ENCODE peak calls at places on chromosome 12, in seven cellular contexts. Q, G, E, V, T, M and P are unnamed samples.

GRCh38 chr12:77384941-77385340 is 319.6 kb upstream of the E2F7 start:
- DNase-seq in E (no peak), V (no peak), Q (no peak), T (no peak), G (no peak), M (no peak), P (no peak)

GRCh38 chr12:42588981-42589464 is 523 bp downstream of the PRICKLE1 start:
- DNase-seq in E (no peak), V (no peak), M (peak; percentile 74), Q (no peak), G (peak; percentile 12), T (no peak), P (peak; percentile 34)

GRCh38 chr12:124175731-124176130 is 119.2 kb upstream of the RFLNA start:
- DNase-seq in V (no peak), Q (no peak), T (no peak), E (no peak), G (no peak), M (no peak), P (no peak)

GRCh38 chr12:120639771-120640721 is at the start of gene CABP1:
- DNase-seq in T (peak; percentile 7), Q (no peak), V (no peak), G (peak; percentile 67), E (peak; percentile 36), M (peak; percentile 85), P (peak; percentile 34)

GRCh38 chr12:14741153-14741552 is 44.8 kb upstream of the GUCY2C start:
- DNase-seq in Q (no peak), T (peak; percentile 30), G (no peak), E (no peak), M (no peak), V (peak; percentile 12), P (no peak)

GRCh38 chr12:47892819-47893218 is 12.0 kb downstream of the VDR start:
- DNase-seq in V (no peak), Q (no peak), G (no peak), T (no peak), M (no peak), E (no peak), P (no peak)

GRCh38 chr12:128467882-128468281 is 200.9 kb downstream of the TMEM132C start:
- DNase-seq in T (no peak), E (no peak), Q (no peak), V (no peak), G (no peak), M (no peak), P (no peak)

GRCh38 chr12:263574-263973 is 938 bp upstream of the SLC6A13 start:
- DNase-seq in E (no peak), T (no peak), Q (no peak), M (no peak), V (no peak), G (no peak), P (no peak)

GRCh38 chr12:79690156-79690605 is 583 bp downstream of the PAWR start:
- DNase-seq in E (no peak), G (no peak), T (peak; percentile 14), Q (no peak), V (no peak), M (peak; percentile 49), P (peak; percentile 48)

GRCh38 chr12:12506541-12506940 is 56.1 kb downstream of the DUSP16 start:
- DNase-seq in V (no peak), E (no peak), T (no peak), G (no peak), M (no peak), Q (no peak), P (no peak)

GRCh38 chr12:80356092-80356491 is 87.9 kb upstream of the PTPRQ start:
- DNase-seq in G (no peak), T (no peak), M (no peak), Q (no peak), E (no peak), V (no peak), P (no peak)

GRCh38 chr12:46487567-46488131 is 115.1 kb upstream of the SLC38A2 start:
- DNase-seq in V (no peak), Q (no peak), E (no peak), G (no peak), M (no peak), T (no peak), P (no peak)

GRCh38 chr12:81245458-81245857 is 167.6 kb downstream of the ACSS3 start:
- DNase-seq in T (no peak), G (no peak), M (no peak), Q (no peak), E (no peak), V (no peak), P (no peak)

GRCh38 chr12:14960548-14961465 is 594 bp downstream of the ARHGDIB start:
- DNase-seq in E (no peak), G (peak; percentile 37), Q (no peak), T (no peak), M (no peak), V (no peak), P (peak; percentile 30)

GRCh38 chr12:121288158-121288848 is 8.2 kb downstream of the CAMKK2 start:
- DNase-seq in M (no peak), Q (no peak), V (no peak), G (no peak), T (no peak), E (no peak), P (no peak)

GRCh38 chr12:92912672-92913071 is 16.4 kb downstream of the EEA1 start:
- DNase-seq in Q (no peak), M (no peak), T (no peak), E (no peak), G (no peak), V (no peak), P (no peak)

GRCh38 chr12:43329381-43329780 is 222.6 kb downstream of the ADAMTS20 start:
- DNase-seq in V (no peak), M (no peak), G (no peak), Q (no peak), E (no peak), T (no peak), P (no peak)

DNA sequence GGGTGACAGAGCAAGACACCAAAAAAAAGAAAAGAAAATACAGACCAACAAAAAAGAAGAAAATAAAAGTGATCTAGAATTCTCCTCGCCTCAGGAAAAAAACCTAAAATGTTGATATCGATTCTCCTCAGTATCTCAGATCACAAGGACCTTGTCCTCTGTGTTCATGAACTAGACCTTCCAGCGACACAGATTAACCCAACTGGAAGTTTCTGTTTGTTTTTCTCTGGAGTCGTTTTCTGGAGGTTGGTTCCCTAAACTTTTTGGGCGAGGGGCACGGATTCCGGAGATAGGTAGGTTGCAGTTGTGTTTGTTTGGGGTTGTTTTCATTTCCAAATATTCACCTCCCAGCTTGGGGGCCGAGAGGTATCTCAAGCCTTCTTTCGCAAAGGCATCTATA is 559 bp upstream of the RFC5 start:
- DNase-seq in T (peak; percentile 23), G (no peak), E (no peak), M (no peak), Q (no peak), V (no peak), P (no peak)
- TF ChIP-seq JUND in T (no peak), G (no peak), E (no peak), M (no peak), Q (no peak), V (no peak), P (no peak)

DNA sequence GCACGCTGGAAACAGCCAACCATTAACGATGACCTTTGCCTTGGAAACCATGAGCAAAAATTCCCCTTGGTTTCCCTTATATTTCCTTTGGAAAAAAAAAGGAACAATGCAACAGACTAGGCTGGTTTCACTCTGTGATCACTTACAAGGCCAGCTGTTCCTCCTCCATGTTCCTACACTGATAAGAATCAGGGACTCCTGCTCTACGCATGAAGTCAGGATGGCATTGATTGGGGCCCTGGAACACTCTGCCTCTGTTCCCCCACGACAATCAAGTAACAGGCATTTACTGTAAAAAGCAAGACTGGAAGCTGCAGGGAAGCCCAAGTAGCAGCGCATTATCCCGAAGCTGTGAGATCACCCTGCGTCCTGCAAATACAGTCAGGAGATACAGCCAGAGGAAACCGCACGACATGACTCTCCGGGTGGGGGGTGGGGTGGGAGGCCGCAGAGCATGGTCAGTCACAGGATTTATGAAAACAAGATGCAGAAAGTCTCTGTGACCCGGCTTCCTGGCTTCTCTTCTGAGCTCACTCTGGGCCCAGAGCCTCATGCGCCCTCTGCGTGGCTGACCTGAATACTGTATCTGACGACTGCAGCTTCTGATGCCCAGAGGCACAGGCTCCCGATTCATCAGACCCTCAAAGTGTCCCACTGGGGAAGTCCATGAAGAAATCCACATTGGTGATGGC is 31.1 kb downstream of the SSH1 start:
- DNase-seq in E (no peak), G (peak; percentile 47), M (peak; percentile 79), T (no peak), Q (no peak), V (no peak), P (no peak)
- TF ChIP-seq JUND in E (no peak), G (no peak), M (peak; percentile 24), T (no peak), Q (no peak), V (no peak), P (no peak)

GRCh38 chr12:131202592-131203378 is 249.1 kb downstream of the ADGRD1 start:
- DNase-seq in M (peak; percentile 27), G (no peak), Q (no peak), T (no peak), V (no peak), E (no peak), P (no peak)

GRCh38 chr12:131195796-131196195 is 242.1 kb downstream of the ADGRD1 start:
- DNase-seq in T (no peak), Q (no peak), M (no peak), G (no peak), E (no peak), V (no peak), P (no peak)

GRCh38 chr12:131197490-131197889 is 243.8 kb downstream of the ADGRD1 start:
- DNase-seq in V (no peak), E (no peak), T (no peak), Q (no peak), G (no peak), M (no peak), P (no peak)

GRCh38 chr12:131196220-131196619 is 242.5 kb downstream of the ADGRD1 start:
- DNase-seq in V (no peak), Q (no peak), T (no peak), G (no peak), M (no peak), E (no peak), P (no peak)

GRCh38 chr12:131199221-131199620 is 245.5 kb downstream of the ADGRD1 start:
- DNase-seq in T (no peak), Q (no peak), V (no peak), E (no peak), G (no peak), M (no peak), P (no peak)
- TF ChIP-seq JUND in T (no peak), Q (no peak), V (no peak), E (no peak), G (no peak), M (no peak), P (no peak)

GRCh38 chr12:131112016-131112415 is 158.3 kb downstream of the ADGRD1 start:
- DNase-seq in T (no peak), M (peak; percentile 57), Q (no peak), E (no peak), G (no peak), V (no peak), P (no peak)

GRCh38 chr12:131114331-131114730 is 160.6 kb downstream of the ADGRD1 start:
- DNase-seq in V (no peak), E (no peak), M (peak; percentile 73), G (no peak), Q (no peak), T (no peak), P (no peak)

GRCh38 chr12:131111446-131111845 is 157.7 kb downstream of the ADGRD1 start:
- DNase-seq in M (no peak), V (no peak), T (no peak), Q (no peak), G (no peak), E (no peak), P (no peak)

GRCh38 chr12:131113562-131113961 is 159.9 kb downstream of the ADGRD1 start:
- DNase-seq in T (no peak), M (peak; percentile 32), Q (no peak), E (no peak), G (no peak), V (no peak), P (no peak)

GRCh38 chr12:131112690-131113290 is 159.1 kb downstream of the ADGRD1 start:
- DNase-seq in T (no peak), G (peak; percentile 11), Q (no peak), V (no peak), M (no peak), E (no peak), P (no peak)
- TF ChIP-seq JUND in T (no peak), G (no peak), Q (no peak), V (no peak), M (no peak), E (no peak), P (no peak)